ENCODE peak calls at places on chromosomes 2 and 18, in eight cellular contexts. H is activated CD8-positive, alpha-beta memory T cell treated with anti-CD3 and anti-CD28 coated beads, Interleukin-2, amount 50 U/mL, for 48 hours; O is heart left ventricle; F is naive B cell; R is ACHN; T is A673; X is RWPE1; S is GM04504. U is an unnamed sample.

GRCh38 chr18:2606335-2606734 is 35.0 kb downstream of the NDC80 start:
- DNase-seq in X (no peak), H (no peak), T (no peak), S (no peak), R (no peak), F (no peak), O (no peak), U (no peak)

GRCh38 chr2:109143214-109144187 is 14.5 kb downstream of the SH3RF3 start:
- DNase-seq in F (no peak), O (no peak), S (no peak), X (no peak), T (no peak), R (no peak), H (no peak), U (no peak)

GRCh38 chr2:136209540-136210264 is 91.8 kb upstream of the CXCR4 start:
- DNase-seq in O (no peak), T (no peak), F (no peak), R (no peak), X (no peak), H (no peak), S (no peak), U (no peak)

GRCh38 chr2:69988086-69988635 is 26.7 kb upstream of the ASPRV1 start:
- DNase-seq in H (no peak), X (no peak), O (no peak), F (no peak), T (no peak), R (no peak), S (no peak), U (no peak)

GRCh38 chr2:132463719-132464118 is 47.1 kb downstream of the GPR39 start:
- DNase-seq in F (no peak), R (no peak), T (no peak), S (no peak), H (no peak), X (no peak), O (no peak), U (no peak)

GRCh38 chr2:8289111-8289510 is 392.7 kb upstream of the ID2 start:
- DNase-seq in S (no peak), F (no peak), O (no peak), H (no peak), T (no peak), X (no peak), R (no peak), U (no peak)

GRCh38 chr18:9516437-9517064 is 41.2 kb downstream of the RALBP1 start:
- DNase-seq in F (peak), R (peak), O (no peak), S (no peak), H (no peak), X (peak), T (peak), U (no peak)

GRCh38 chr2:68951899-68952298 is 794 bp downstream of the GKN2 start:
- DNase-seq in H (no peak), F (no peak), T (no peak), O (no peak), S (no peak), X (no peak), R (no peak), U (no peak)

GRCh38 chr2:197993830-197994229 is 189.4 kb downstream of the PLCL1 start:
- DNase-seq in R (no peak), H (no peak), T (no peak), F (no peak), S (no peak), O (no peak), X (no peak), U (no peak)

GRCh38 chr18:74654637-74655036 is 57.0 kb downstream of the ZNF407 start:
- DNase-seq in F (no peak), S (no peak), T (peak), R (peak), X (no peak), O (no peak), H (no peak), U (no peak)

GRCh38 chr18:55321268-55322175 is 266.5 kb downstream of the TCF4 start:
- DNase-seq in X (peak), H (peak), R (peak), T (peak), O (peak), F (peak), S (peak), U (peak)

GRCh38 chr2:239580199-239580527 is 179.3 kb upstream of the HDAC4 start:
- DNase-seq in S (no peak), T (no peak), F (no peak), R (no peak), H (no peak), X (no peak), O (no peak), U (no peak)

GRCh38 chr2:168500516-168500915 is 44.4 kb downstream of the CERS6 start:
- DNase-seq in O (no peak), T (no peak), S (no peak), X (no peak), H (no peak), F (no peak), R (no peak), U (no peak)

GRCh38 chr2:121239969-121240368 is 45.0 kb downstream of the TFCP2L1 start:
- DNase-seq in X (no peak), R (no peak), F (no peak), S (no peak), H (no peak), O (no peak), T (no peak), U (no peak)

GRCh38 chr2:120224256-120224655 is 1.1 kb upstream of the TMEM185B start:
- DNase-seq in O (no peak), S (no peak), F (no peak), T (no peak), R (no peak), X (no peak), H (no peak), U (no peak)

GRCh38 chr2:150485114-150485870 is 2.2 kb downstream of the RND3 start:
- DNase-seq in T (peak), S (peak), F (no peak), R (peak), X (peak), O (peak), H (peak), U (peak)

GRCh38 chr2:175275499-175275898 is 94.0 kb upstream of the ATP5MC3 start:
- DNase-seq in F (no peak), R (no peak), T (no peak), H (no peak), X (no peak), S (no peak), O (no peak), U (no peak)

GRCh38 chr2:170972508-170973224 is 43.6 kb downstream of the GORASP2 start:
- DNase-seq in S (no peak), T (peak), H (no peak), F (no peak), R (no peak), O (no peak), X (no peak), U (no peak)

GRCh38 chr2:183998797-183999190 is 599.5 kb upstream of the ZNF804A start:
- DNase-seq in H (no peak), R (no peak), O (no peak), F (no peak), S (no peak), T (no peak), X (no peak), U (no peak)

GRCh38 chr2:193824474-193824873 is 1629.7 kb upstream of the TMEFF2 start:
- DNase-seq in X (peak), F (no peak), H (no peak), S (no peak), O (no peak), T (peak), R (no peak), U (no peak)

GRCh38 chr2:9168851-9169250 is 37.8 kb upstream of the ASAP2 start:
- DNase-seq in H (no peak), F (no peak), T (no peak), R (no peak), X (no peak), O (no peak), S (no peak), U (no peak)

GRCh38 chr2:8315766-8316165 is 366.1 kb upstream of the ID2 start:
- DNase-seq in F (no peak), S (peak), T (no peak), O (no peak), R (no peak), H (peak), X (no peak), U (no peak)

GRCh38 chr2:104788721-104789446 is 65.0 kb upstream of the POU3F3 start:
- DNase-seq in O (no peak), T (no peak), F (no peak), S (no peak), R (no peak), H (no peak), X (no peak), U (no peak)

U was measured in right cardiac atrium.